ENCODE peak calls at places on chromosomes 11 and 22, in nine cellular contexts. G, A, Y, Q, L, S, T, J and P are unnamed samples.
A peak's percentile ranks its signal among the peaks of the same experiment; 100 is the strongest.

GRCh38 chr22:30266445-30267381 is at the start of gene OSM:
- DNase-seq in J (no peak), S (no peak), T (no peak), L (peak; percentile 73), Q (peak; percentile 70), G (no peak), A (no peak), Y (no peak), P (no peak)

GRCh38 chr11:11540157-11540556 is 81.6 kb downstream of the GALNT18 start:
- DNase-seq in J (no peak), T (no peak), A (no peak), Q (no peak), Y (no peak), S (no peak), G (no peak), L (no peak), P (no peak)

GRCh38 chr11:62613275-62613864 is 313 bp downstream of the ROM1 start:
- DNase-seq in J (no peak), T (peak; percentile 60), L (no peak), A (no peak), G (no peak), S (no peak), Y (no peak), Q (peak; percentile 32), P (no peak)

GRCh38 chr11:61679893-61680621 is at the start of gene DAGLA:
- DNase-seq in L (peak; percentile 75), S (no peak), J (no peak), T (peak; percentile 84), Y (peak; percentile 43), G (peak; percentile 52), A (no peak), Q (peak; percentile 83), P (peak; percentile 45)

GRCh38 chr11:98711011-98711410 is 309.7 kb upstream of the CNTN5 start:
- DNase-seq in J (no peak), S (no peak), A (no peak), T (no peak), L (no peak), G (no peak), Q (no peak), Y (no peak), P (no peak)

GRCh38 chr22:35307892-35308291 is 8.2 kb downstream of the TOM1 start:
- DNase-seq in J (no peak), G (no peak), T (no peak), S (no peak), L (no peak), Y (no peak), Q (no peak), A (no peak), P (no peak)

GRCh38 chr11:122441702-122442092 is 213.8 kb upstream of the UBASH3B start:
- DNase-seq in G (no peak), J (no peak), L (no peak), Y (no peak), Q (no peak), T (no peak), S (no peak), A (no peak), P (no peak)

GRCh38 chr11:63916837-63917684 is at the start of gene RCOR2:
- DNase-seq in T (peak; percentile 82), Q (peak; percentile 77), A (no peak), J (no peak), S (no peak), L (peak; percentile 87), G (peak; percentile 67), Y (peak; percentile 80), P (peak; percentile 85)

GRCh38 chr22:31451709-31452571 is 37.7 kb downstream of the EIF4ENIF1 start:
- DNase-seq in L (no peak), S (no peak), J (peak; percentile 21), Y (peak; percentile 59), G (no peak), Q (no peak), T (no peak), A (no peak), P (no peak)

GRCh38 chr22:29198240-29198639 is 7.5 kb upstream of the EMID1 start:
- DNase-seq in J (no peak), L (no peak), Y (no peak), T (no peak), Q (no peak), G (no peak), A (no peak), S (no peak), P (no peak)

GRCh38 chr11:78417888-78418583 is 416 bp upstream of the GAB2 start:
- DNase-seq in Y (peak; percentile 69), Q (peak; percentile 85), L (peak; percentile 89), A (no peak), S (peak; percentile 19), J (peak; percentile 32), G (peak; percentile 62), T (peak; percentile 79), P (peak; percentile 92)

GRCh38 chr11:78417175-78417887 is at the start of gene GAB2:
- DNase-seq in S (no peak), Y (no peak), G (no peak), T (peak; percentile 44), A (no peak), Q (peak; percentile 51), L (peak; percentile 40), J (no peak), P (no peak)

GRCh38 chr11:78419327-78419726 is 1.7 kb upstream of the GAB2 start:
- DNase-seq in L (peak; percentile 35), Q (peak; percentile 42), Y (peak; percentile 99), A (no peak), G (peak; percentile 64), J (no peak), S (no peak), T (peak; percentile 48), P (peak; percentile 75)

GRCh38 chr11:78420255-78420764 is 2.7 kb upstream of the GAB2 start:
- DNase-seq in G (peak; percentile 62), S (no peak), T (peak; percentile 58), Q (peak; percentile 59), Y (peak; percentile 88), J (no peak), L (peak; percentile 72), A (no peak), P (peak; percentile 57)

DNA sequence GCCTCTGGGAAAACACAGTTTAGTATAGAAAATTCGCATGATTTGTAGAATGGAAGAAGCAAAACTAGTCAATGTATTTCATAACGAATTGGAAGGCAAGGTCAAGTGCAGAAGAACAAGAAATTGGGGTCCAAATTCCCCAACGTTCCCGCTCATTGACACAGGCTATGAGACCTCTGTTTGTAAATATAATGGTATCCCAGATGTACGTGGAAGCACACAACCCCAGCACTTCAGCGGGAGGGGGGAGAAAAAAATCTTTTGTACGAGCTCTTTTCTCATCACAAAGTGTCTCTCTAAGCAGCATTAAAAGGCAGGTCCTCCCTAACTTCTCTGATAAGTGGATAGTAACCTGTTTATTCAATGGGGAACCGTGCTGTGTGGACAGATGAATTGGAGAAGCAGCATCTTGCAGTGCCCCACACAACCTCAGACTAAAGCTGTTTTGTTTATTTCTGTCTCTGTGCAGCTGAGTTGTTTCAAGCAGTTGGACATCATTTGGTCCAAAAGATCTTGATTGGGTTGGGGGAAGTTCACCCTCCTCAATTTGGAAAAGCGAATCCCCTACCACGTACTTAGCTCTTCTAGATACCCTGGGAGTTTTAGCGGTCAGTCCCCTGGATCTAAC is 1.1 kb upstream of the GAB2 start:
- DNase-seq in Q (no peak), S (no peak), Y (peak; percentile 27), A (no peak), G (no peak), T (no peak), J (no peak), L (no peak), P (no peak)
- TF ChIP-seq POLR2A in Q (no peak), S (no peak), Y (no peak), A (no peak), G (no peak), T (no peak), J (no peak), L (no peak), P (no peak)

GRCh38 chr11:95592455-95592854 is 197.1 kb downstream of the FAM76B start:
- DNase-seq in J (no peak), S (no peak), L (no peak), A (no peak), Y (peak; percentile 23), G (no peak), T (no peak), Q (no peak), P (no peak)

GRCh38 chr11:95588821-95589220 is 200.8 kb downstream of the FAM76B start:
- DNase-seq in Y (no peak), Q (no peak), A (no peak), G (no peak), L (no peak), S (no peak), J (no peak), T (no peak), P (no peak)

GRCh38 chr11:95589893-95590612 is 199.5 kb downstream of the FAM76B start:
- DNase-seq in T (no peak), L (no peak), A (no peak), S (no peak), J (no peak), Q (no peak), G (no peak), Y (no peak), P (no peak)

GRCh38 chr11:95596011-95596489 is 193.5 kb downstream of the FAM76B start:
- DNase-seq in S (no peak), Y (peak; percentile 39), G (no peak), T (no peak), A (no peak), L (no peak), J (no peak), Q (no peak), P (no peak)

GRCh38 chr11:95593101-95593500 is 196.5 kb downstream of the FAM76B start:
- DNase-seq in S (no peak), G (no peak), A (no peak), T (no peak), L (no peak), Q (no peak), J (no peak), Y (peak; percentile 40), P (no peak)
- H3K27me3 ChIP-seq in S (no peaks in the 10 kb centered on the region), G (no peaks in the 10 kb centered on the region), A (no peaks in the 10 kb centered on the region), T (no peaks in the 10 kb centered on the region), L (no peaks in the 10 kb centered on the region), Q (no peaks in the 10 kb centered on the region), J (no peaks in the 10 kb centered on the region), Y (no peaks in the 10 kb centered on the region), P (no peaks in the 10 kb centered on the region)

DNA sequence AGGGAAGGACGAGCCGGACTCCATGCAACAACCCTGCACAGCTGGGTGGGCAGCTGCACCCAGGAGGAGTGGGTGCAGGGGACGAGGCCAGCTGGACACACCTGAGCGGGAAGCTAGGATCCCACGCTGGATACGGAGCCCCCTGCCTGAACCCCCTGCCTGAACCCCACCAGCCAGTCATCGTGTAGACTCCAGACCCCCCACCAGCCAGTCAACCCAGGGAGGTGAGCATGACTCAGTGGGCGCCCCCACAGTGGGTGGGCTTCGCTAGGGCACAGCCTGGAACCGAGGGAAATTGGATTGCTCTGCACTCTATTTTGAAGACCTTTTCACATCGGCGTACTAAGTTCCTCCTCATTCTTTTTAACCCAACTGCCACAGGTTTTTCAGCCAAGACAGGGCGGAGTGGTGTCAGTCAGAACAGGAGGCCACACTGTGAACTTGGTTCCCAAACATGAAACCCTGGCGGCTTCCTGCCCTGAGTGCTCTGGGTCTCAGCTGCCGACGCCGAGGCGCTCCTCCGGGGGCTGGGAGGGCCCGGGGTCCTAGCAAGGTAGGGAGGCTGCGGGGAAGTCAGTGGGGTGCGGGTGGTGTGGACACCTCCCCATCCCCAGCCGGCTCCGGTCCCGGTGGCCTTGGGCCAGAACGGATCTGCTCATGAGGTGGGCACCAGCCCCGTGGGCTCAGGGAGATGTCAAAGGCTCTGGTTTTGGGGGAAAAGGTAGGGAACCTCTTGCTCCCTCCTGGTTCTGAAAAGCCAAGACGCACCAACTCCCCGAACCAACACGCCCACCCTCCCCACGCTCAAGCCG is 57.0 kb downstream of the BRD1 start:
- DNase-seq in G (peak; percentile 11), J (no peak), T (no peak), A (no peak), Q (no peak), L (no peak), Y (no peak), S (no peak), P (no peak)
- TF ChIP-seq POLR2A in G (no peak), J (no peak), T (no peak), A (no peak), Q (no peak), L (no peak), Y (no peak), S (no peak), P (no peak)

GRCh38 chr22:19766235-19766505 is 5.6 kb downstream of the TBX1 start:
- DNase-seq in A (no peak), T (no peak), G (no peak), Y (no peak), J (no peak), Q (no peak), S (no peak), L (no peak), P (no peak)
- H3K27me3 ChIP-seq in A (no peaks in the 10 kb centered on the region), T (no peaks in the 10 kb centered on the region), G (peaks cover 22% of the 10 kb centered on the region), Y (peaks cover 98% of the 10 kb centered on the region), J (no peaks in the 10 kb centered on the region), Q (peaks cover 98% of the 10 kb centered on the region), S (peaks cover 8% of the 10 kb centered on the region), L (peaks cover 94% of the 10 kb centered on the region), P (no peaks in the 10 kb centered on the region)